ENCODE peak calls at places on chromosome 3, in nine cellular contexts. Y is foreskin fibroblast; P is A549; J is foreskin keratinocyte; W is activated CD8-positive, alpha-beta memory T cell treated with anti-CD3 and anti-CD28 coated beads, Interleukin-2, amount 50 U/mL, for 4 hours; I is CD8-positive, alpha-beta memory T cell; D is stimulated activated CD4-positive, alpha-beta T cell treated with anti-CD3 and anti-CD28 coated beads, Interleukin-1b, Interleukin-23, amount 100 ng/mL, for 4 hours; U is iris pigment epithelial cell; E is GM03348. V is an unnamed sample.

GRCh38 chr3:161890147-161890625 is 393.6 kb downstream of the OTOL1 start:
- DNase-seq in Y (peak; percentile 98), P (peak; percentile 93), J (peak; percentile 3), W (no peak), I (no peak), D (no peak), U (peak; percentile 99), E (peak; percentile 75), V (peak; percentile 39)

GRCh38 chr3:169558371-169558770 is 105.1 kb downstream of the MECOM start:
- DNase-seq in Y (no peak), P (no peak), J (no peak), W (no peak), I (no peak), D (no peak), U (no peak), E (no peak), V (no peak)

GRCh38 chr3:10283638-10284037 is 9.1 kb downstream of the GHRL start:
- DNase-seq in Y (no peak), P (no peak), J (peak; percentile 18), W (no peak), I (no peak), D (no peak), U (no peak), E (no peak), V (no peak)

GRCh38 chr3:131804565-131805133 is 230.2 kb downstream of the CPNE4 start:
- DNase-seq in Y (peak; percentile 16), P (no peak), J (no peak), W (no peak), I (no peak), D (no peak), U (no peak), E (no peak), V (no peak)

GRCh38 chr3:42846682-42847522 is 28.8 kb downstream of the CYP8B1 start:
- DNase-seq in Y (no peak), P (no peak), J (no peak), W (no peak), I (no peak), D (no peak), U (no peak), E (no peak), V (no peak)

GRCh38 chr3:99504258-99504657 is 134.1 kb upstream of the COL8A1 start:
- DNase-seq in Y (peak; percentile 74), P (peak; percentile 2), J (no peak), W (no peak), I (no peak), D (no peak), U (peak; percentile 85), E (no peak), V (no peak)

GRCh38 chr3:11346416-11346815 is 74.2 kb downstream of the ATG7 start:
- DNase-seq in Y (no peak), P (no peak), J (peak; percentile 56), W (no peak), I (no peak), D (no peak), U (peak; percentile 78), E (no peak), V (peak; percentile 13)

GRCh38 chr3:135325096-135325495 is 530.0 kb downstream of the EPHB1 start:
- DNase-seq in Y (no peak), P (no peak), J (no peak), W (no peak), I (no peak), D (no peak), U (no peak), E (no peak), V (no peak)

GRCh38 chr3:31466866-31467265 is 65.9 kb upstream of the STT3B start:
- DNase-seq in Y (no peak), P (no peak), J (no peak), W (no peak), I (no peak), D (no peak), U (no peak), E (no peak), V (no peak)